ENCODE peak calls at places on chromosome 10, in seven cellular contexts. O is CD4-positive, alpha-beta memory T cell; D is T-helper 2 cell; K is activated CD4-positive, CD25-positive, alpha-beta regulatory T cell; L is T-helper 9 cell; B is GDM1; N is NCI-H1105 treated with DMSO at 0.1 percent for 48 hours. T is an unnamed sample.

GRCh38 chr10:1083581-1083980 is 27.4 kb downstream of the WDR37 start:
- DNase-seq in O (no peak), D (no peak), K (no peak), L (no peak), B (no peak), N (no peak), T (no peak)

GRCh38 chr10:76554478-76554877 is 1083.1 kb downstream of the KCNMA1 start:
- DNase-seq in O (no peak), D (no peak), K (no peak), L (no peak), B (no peak), N (no peak), T (no peak)

GRCh38 chr10:27360581-27361172 is 120.1 kb upstream of the ACBD5 start:
- DNase-seq in O (peak; percentile 81), D (peak; percentile 70), K (peak; percentile 56), L (peak; percentile 80), B (peak; percentile 60), N (peak; percentile 65), T (peak; percentile 64)

GRCh38 chr10:131858583-131859340 is 42.0 kb upstream of the PPP2R2D start:
- DNase-seq in O (no peak), D (no peak), K (no peak), L (no peak), B (no peak), N (no peak), T (no peak)

GRCh38 chr10:1406172-1406975 is 331.0 kb downstream of the ADARB2 start:
- DNase-seq in O (no peak), D (no peak), K (no peak), L (no peak), B (no peak), N (no peak), T (no peak)

GRCh38 chr10:76649723-76650127 is 987.9 kb downstream of the KCNMA1 start:
- DNase-seq in O (no peak), D (no peak), K (no peak), L (no peak), B (no peak), N (no peak), T (no peak)

GRCh38 chr10:30413996-30414576 is 19.9 kb upstream of the MAP3K8 start:
- DNase-seq in O (no peak), D (no peak), K (no peak), L (no peak), B (peak; percentile 41), N (peak; percentile 16), T (no peak)

GRCh38 chr10:89516149-89516832 is 19.1 kb downstream of the SLC16A12 start:
- DNase-seq in O (no peak), D (no peak), K (no peak), L (no peak), B (no peak), N (no peak), T (no peak)

GRCh38 chr10:117552156-117552620 is 9.6 kb downstream of the EMX2 start:
- DNase-seq in O (no peak), D (no peak), K (no peak), L (no peak), B (no peak), N (no peak), T (no peak)

GRCh38 chr10:36602374-36602773 is 523.0 kb upstream of the ANKRD30A start:
- DNase-seq in O (no peak), D (no peak), K (no peak), L (no peak), B (no peak), N (no peak), T (no peak)

GRCh38 chr10:119680050-119680449 is 28.9 kb downstream of the BAG3 start:
- DNase-seq in O (no peak), D (no peak), K (no peak), L (no peak), B (no peak), N (no peak), T (no peak)

GRCh38 chr10:27948191-27948590 is 50.7 kb downstream of the ODAD2 start:
- DNase-seq in O (no peak), D (no peak), K (no peak), L (no peak), B (no peak), N (no peak), T (no peak)

T was measured in effector memory CD4-positive, alpha-beta T cell.